ENCODE peak calls at places on chromosomes 2 and 18, in six cellular contexts. I is coronary artery, B is upper lobe of left lung, S is endothelial cell of umbilical vein, Z is GM10248, G is BE2C. C is an unnamed sample.

GRCh38 chr2:174827371-174828369 is 63.4 kb upstream of the CHRNA1 start:
- DNase-seq in B (no peak), G (no peak), I (no peak), Z (no peak), S (peak; percentile 82), C (no peak)

GRCh38 chr2:173241643-173242042 is 113.0 kb upstream of the CDCA7 start:
- DNase-seq in I (no peak), Z (no peak), B (no peak), G (no peak), S (no peak), C (no peak)

GRCh38 chr2:196463706-196464105 is 175.8 kb upstream of the CCDC150 start:
- DNase-seq in G (no peak), Z (no peak), S (no peak), B (no peak), I (no peak), C (no peak)

GRCh38 chr2:5365871-5366461 is 326.2 kb upstream of the SOX11 start:
- DNase-seq in G (peak; percentile 78), S (peak; percentile 7), I (no peak), B (peak; percentile 55), Z (peak; percentile 40), C (no peak)

GRCh38 chr2:152847067-152847466 is 128.6 kb downstream of the ARL6IP6 start:
- DNase-seq in G (no peak), I (no peak), B (no peak), Z (no peak), S (no peak), C (no peak)

GRCh38 chr2:217356795-217357194 is 496.9 kb upstream of the TNP1 start:
- DNase-seq in B (no peak), G (no peak), I (peak; percentile 81), Z (no peak), S (no peak), C (no peak)

GRCh38 chr2:80461505-80462197 is 157.1 kb upstream of the LRRTM1 start:
- DNase-seq in I (no peak), S (no peak), B (no peak), Z (no peak), G (no peak), C (no peak)

GRCh38 chr2:229454934-229455631 is 184.0 kb upstream of the PID1 start:
- DNase-seq in B (no peak), S (peak; percentile 67), I (no peak), Z (no peak), G (no peak), C (no peak)

GRCh38 chr18:57352761-57353136 is 392 bp downstream of the ST8SIA3 start:
- DNase-seq in G (peak; percentile 54), Z (no peak), S (no peak), I (no peak), B (no peak), C (no peak)

GRCh38 chr2:86372641-86373502 is 35.4 kb upstream of the REEP1 start:
- DNase-seq in G (peak; percentile 51), I (no peak), B (peak; percentile 31), S (peak; percentile 57), Z (no peak), C (no peak)

GRCh38 chr2:181683518-181684453 is 3.5 kb upstream of the NEUROD1 start:
- DNase-seq in S (no peak), B (no peak), Z (peak; percentile 39), I (no peak), G (no peak), C (no peak)

GRCh38 chr2:170157025-170157684 is 20.8 kb upstream of the MYO3B start:
- DNase-seq in G (no peak), I (no peak), B (no peak), S (peak; percentile 70), Z (no peak), C (no peak)

GRCh38 chr2:84888401-84889276 is 7.8 kb upstream of the TRABD2A start:
- DNase-seq in Z (peak; percentile 65), S (no peak), B (peak; percentile 67), I (no peak), G (no peak), C (peak; percentile 43)

GRCh38 chr2:238876232-238876630 is 28.3 kb downstream of the TWIST2 start:
- DNase-seq in Z (no peak), S (no peak), G (no peak), B (peak; percentile 9), I (peak; percentile 66), C (no peak)

GRCh38 chr2:25790074-25790473 is 88.2 kb downstream of the ASXL2 start:
- DNase-seq in G (no peak), B (no peak), Z (no peak), I (no peak), S (no peak), C (no peak)

GRCh38 chr18:58048243-58048642 is 4.2 kb downstream of the NEDD4L start:
- DNase-seq in S (peak; percentile 34), I (no peak), G (no peak), Z (no peak), B (no peak), C (no peak)

GRCh38 chr2:102839668-102840388 is 78.0 kb downstream of the TMEM182 start:
- DNase-seq in B (no peak), G (peak; percentile 18), Z (peak; percentile 41), S (peak; percentile 50), I (no peak), C (no peak)

GRCh38 chr2:127469051-127469450 is 50.8 kb downstream of the PROC start:
- DNase-seq in G (no peak), Z (no peak), S (no peak), B (no peak), I (no peak), C (no peak)

GRCh38 chr18:55763805-55764204 is 175.8 kb upstream of the TCF4 start:
- DNase-seq in G (peak; percentile 41), S (peak; percentile 69), I (no peak), B (no peak), Z (no peak), C (no peak)

GRCh38 chr2:241509408-241509784 is 1.0 kb upstream of the STK25 start:
- DNase-seq in S (no peak), Z (no peak), G (no peak), I (no peak), B (no peak), C (no peak)

GRCh38 chr2:241508240-241508509 is 209 bp downstream of the STK25 start:
- DNase-seq in I (no peak), B (peak; percentile 48), Z (peak; percentile 81), S (no peak), G (no peak), C (no peak)

GRCh38 chr2:241506793-241507429 is 1.5 kb downstream of the STK25 start:
- DNase-seq in G (no peak), Z (no peak), B (no peak), I (no peak), S (peak; percentile 46), C (no peak)

GRCh38 chr2:241508510-241509407 is at the start of gene STK25:
- DNase-seq in G (peak; percentile 100), B (peak; percentile 98), I (peak; percentile 98), S (peak; percentile 98), Z (peak; percentile 99), C (peak; percentile 92)

GRCh38 chr2:241507430-241508239 is 749 bp downstream of the STK25 start:
- DNase-seq in I (no peak), B (no peak), Z (peak; percentile 66), G (peak; percentile 81), S (peak; percentile 65), C (peak; percentile 35)
- TF ChIP-seq CTCF in I (no peak), B (no peak), Z (no peak), G (peak; percentile 36), S (peak; percentile 44), C (peak; percentile 18)

DNA sequence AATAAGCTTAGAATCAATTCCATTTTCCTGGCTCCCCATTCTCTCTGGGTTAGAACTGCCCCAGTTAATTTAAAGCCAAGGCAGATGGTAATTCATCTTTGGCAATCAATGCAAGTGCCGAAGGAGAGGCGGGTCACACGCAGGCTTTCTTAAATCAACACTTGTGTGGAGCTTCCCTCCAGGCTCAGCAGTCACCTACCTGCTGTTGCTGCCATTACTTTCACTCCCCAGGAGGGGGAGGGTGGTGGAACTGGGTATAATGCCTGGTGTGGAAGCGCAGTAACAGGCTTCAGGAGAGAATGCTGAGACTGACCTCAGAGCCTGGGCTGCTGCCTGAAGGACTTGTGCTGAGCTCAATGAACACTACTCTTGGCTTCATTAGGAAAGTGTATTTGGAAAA is 19.2 kb downstream of the TTR start:
- DNase-seq in S (peak; percentile 26), G (peak; percentile 6), B (peak; percentile 28), Z (no peak), I (no peak), C (no peak)
- TF ChIP-seq CTCF in S (peak; percentile 30), G (peak; percentile 18), B (no peak), Z (no peak), I (no peak), C (peak; percentile 18)

DNA sequence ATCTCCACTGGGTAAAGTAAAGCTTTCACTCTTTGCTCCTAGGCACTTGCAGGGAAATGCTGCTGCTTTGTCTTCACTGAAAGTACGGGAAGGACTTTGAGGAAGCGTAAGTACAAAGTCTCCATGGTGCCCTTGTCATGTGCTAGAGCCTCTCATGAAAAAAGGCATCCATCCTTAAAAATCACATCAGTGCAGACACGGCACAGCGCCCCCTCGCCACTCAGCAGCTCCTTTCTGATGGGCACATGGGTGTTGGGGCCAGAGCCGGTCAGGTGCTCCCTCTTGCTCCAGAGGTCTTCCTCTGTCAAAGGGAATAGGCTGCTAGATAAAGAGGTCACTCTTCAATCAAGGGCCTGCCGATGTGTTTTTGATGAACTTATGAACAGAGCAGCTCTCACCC is 109.1 kb upstream of the STPG4 start:
- DNase-seq in I (no peak), S (no peak), G (no peak), Z (no peak), B (no peak), C (no peak)
- TF ChIP-seq CTCF in I (no peak), S (no peak), G (no peak), Z (no peak), B (no peak), C (no peak)

GRCh38 chr2:30801821-30802455 is 5.3 kb downstream of the CAPN13 start:
- DNase-seq in S (no peak), B (no peak), G (no peak), Z (no peak), I (no peak), C (no peak)
- TF ChIP-seq CTCF in S (no peak), B (no peak), G (no peak), Z (no peak), I (no peak), C (no peak)

GRCh38 chr2:151728736-151729415 is 5.4 kb downstream of the NEB start:
- DNase-seq in I (no peak), B (no peak), G (no peak), S (no peak), Z (no peak), C (no peak)
- TF ChIP-seq CTCF in I (no peak), B (no peak), G (no peak), S (no peak), Z (no peak), C (no peak)

GRCh38 chr18:24112874-24113615 is 25.8 kb upstream of the CABYR start:
- DNase-seq in B (no peak), S (no peak), I (no peak), G (no peak), Z (no peak), C (no peak)
- TF ChIP-seq CTCF in B (no peak), S (no peak), I (no peak), G (no peak), Z (no peak), C (no peak)